ENCODE peak calls at places on chromosomes 5 and 9, in eight cellular contexts. One of them, this sample, is unnamed.

GRCh38 chr5:1886634-1887399 is 4.1 kb upstream of the IRX4 start:
- DNase-seq in colonic mucosa: no peak
- DNase-seq in fibroblast of lung: no peak
- DNase-seq in heart right ventricle: no peak
- DNase-seq in sigmoid colon: no peak
- DNase-seq in PC-3: no peak
- DNase-seq in tibial artery: no peak
- DNase-seq in uterus: no peak
- DNase-seq in this sample: no peak

GRCh38 chr5:151432210-151432609 is 15.2 kb upstream of the SLC36A1 start:
- DNase-seq in fibroblast of lung: no peak
- DNase-seq in tibial artery: no peak
- DNase-seq in uterus: no peak
- DNase-seq in sigmoid colon: no peak
- DNase-seq in PC-3: no peak
- DNase-seq in colonic mucosa: no peak
- DNase-seq in heart right ventricle: no peak
- DNase-seq in this sample: no peak

GRCh38 chr5:158958048-158958994 is 141.4 kb downstream of the EBF1 start:
- DNase-seq in uterus: no peak
- DNase-seq in colonic mucosa: no peak
- DNase-seq in tibial artery: no peak
- DNase-seq in PC-3: no peak
- DNase-seq in heart right ventricle: no peak
- DNase-seq in fibroblast of lung: no peak
- DNase-seq in sigmoid colon: no peak
- DNase-seq in this sample: no peak

GRCh38 chr9:105415344-105415980 is 32.4 kb upstream of the FSD1L start:
- DNase-seq in tibial artery: no peak
- DNase-seq in sigmoid colon: peak; percentile 75
- DNase-seq in colonic mucosa: peak; percentile 72
- DNase-seq in fibroblast of lung: peak; percentile 34
- DNase-seq in heart right ventricle: peak; percentile 45
- DNase-seq in uterus: peak; percentile 56
- DNase-seq in PC-3: peak; percentile 56
- DNase-seq in this sample: no peak

GRCh38 chr9:121350993-121351561 is 19.0 kb downstream of the STOM start:
- DNase-seq in PC-3: peak; percentile 72
- DNase-seq in sigmoid colon: peak; percentile 86
- DNase-seq in uterus: peak; percentile 63
- DNase-seq in tibial artery: peak; percentile 83
- DNase-seq in fibroblast of lung: peak; percentile 87
- DNase-seq in colonic mucosa: peak; percentile 82
- DNase-seq in heart right ventricle: peak; percentile 89
- DNase-seq in this sample: peak; percentile 62

GRCh38 chr9:99505915-99506314 is 283.8 kb downstream of the SEC61B start:
- DNase-seq in fibroblast of lung: peak; percentile 3
- DNase-seq in sigmoid colon: no peak
- DNase-seq in tibial artery: no peak
- DNase-seq in PC-3: no peak
- DNase-seq in colonic mucosa: no peak
- DNase-seq in uterus: no peak
- DNase-seq in heart right ventricle: no peak
- DNase-seq in this sample: no peak

GRCh38 chr5:114185274-114185673 is 176.6 kb upstream of the KCNN2 start:
- DNase-seq in colonic mucosa: no peak
- DNase-seq in fibroblast of lung: no peak
- DNase-seq in uterus: no peak
- DNase-seq in PC-3: peak; percentile 40
- DNase-seq in heart right ventricle: peak; percentile 66
- DNase-seq in sigmoid colon: no peak
- DNase-seq in tibial artery: no peak
- DNase-seq in this sample: no peak

GRCh38 chr5:173792781-173793547 is 95.2 kb upstream of the CPEB4 start:
- DNase-seq in tibial artery: peak; percentile 13
- DNase-seq in uterus: no peak
- DNase-seq in heart right ventricle: no peak
- DNase-seq in sigmoid colon: no peak
- DNase-seq in PC-3: peak; percentile 23
- DNase-seq in fibroblast of lung: no peak
- DNase-seq in colonic mucosa: no peak
- DNase-seq in this sample: no peak

GRCh38 chr9:331197-331596 is 116.5 kb downstream of the DOCK8 start:
- DNase-seq in fibroblast of lung: no peak
- DNase-seq in tibial artery: no peak
- DNase-seq in heart right ventricle: no peak
- DNase-seq in uterus: no peak
- DNase-seq in PC-3: no peak
- DNase-seq in colonic mucosa: no peak
- DNase-seq in sigmoid colon: no peak
- DNase-seq in this sample: no peak

GRCh38 chr9:19451240-19452087 is 42.7 kb downstream of the ACER2 start:
- DNase-seq in fibroblast of lung: no peak
- DNase-seq in uterus: no peak
- DNase-seq in tibial artery: no peak
- DNase-seq in colonic mucosa: no peak
- DNase-seq in sigmoid colon: no peak
- DNase-seq in PC-3: no peak
- DNase-seq in heart right ventricle: no peak
- DNase-seq in this sample: no peak

GRCh38 chr9:85192750-85193149 is 523.2 kb downstream of the NTRK2 start:
- DNase-seq in tibial artery: no peak
- DNase-seq in PC-3: no peak
- DNase-seq in heart right ventricle: no peak
- DNase-seq in fibroblast of lung: no peak
- DNase-seq in sigmoid colon: no peak
- DNase-seq in colonic mucosa: no peak
- DNase-seq in uterus: no peak
- DNase-seq in this sample: no peak

GRCh38 chr9:111305914-111306313 is 24.1 kb downstream of the OR2K2 start:
- DNase-seq in fibroblast of lung: no peak
- DNase-seq in sigmoid colon: no peak
- DNase-seq in heart right ventricle: no peak
- DNase-seq in colonic mucosa: no peak
- DNase-seq in uterus: no peak
- DNase-seq in tibial artery: no peak
- DNase-seq in PC-3: no peak
- DNase-seq in this sample: no peak

GRCh38 chr5:59460368-59461153 is 433.0 kb downstream of the PDE4D start:
- DNase-seq in fibroblast of lung: no peak
- DNase-seq in uterus: no peak
- DNase-seq in PC-3: no peak
- DNase-seq in colonic mucosa: no peak
- DNase-seq in tibial artery: no peak
- DNase-seq in heart right ventricle: peak; percentile 6
- DNase-seq in sigmoid colon: no peak
- DNase-seq in this sample: no peak

GRCh38 chr5:9621379-9621903 is 8.7 kb downstream of the TAS2R1 start:
- DNase-seq in uterus: no peak
- DNase-seq in colonic mucosa: no peak
- DNase-seq in fibroblast of lung: peak; percentile 74
- DNase-seq in PC-3: no peak
- DNase-seq in tibial artery: no peak
- DNase-seq in sigmoid colon: no peak
- DNase-seq in heart right ventricle: no peak
- DNase-seq in this sample: no peak

DNA sequence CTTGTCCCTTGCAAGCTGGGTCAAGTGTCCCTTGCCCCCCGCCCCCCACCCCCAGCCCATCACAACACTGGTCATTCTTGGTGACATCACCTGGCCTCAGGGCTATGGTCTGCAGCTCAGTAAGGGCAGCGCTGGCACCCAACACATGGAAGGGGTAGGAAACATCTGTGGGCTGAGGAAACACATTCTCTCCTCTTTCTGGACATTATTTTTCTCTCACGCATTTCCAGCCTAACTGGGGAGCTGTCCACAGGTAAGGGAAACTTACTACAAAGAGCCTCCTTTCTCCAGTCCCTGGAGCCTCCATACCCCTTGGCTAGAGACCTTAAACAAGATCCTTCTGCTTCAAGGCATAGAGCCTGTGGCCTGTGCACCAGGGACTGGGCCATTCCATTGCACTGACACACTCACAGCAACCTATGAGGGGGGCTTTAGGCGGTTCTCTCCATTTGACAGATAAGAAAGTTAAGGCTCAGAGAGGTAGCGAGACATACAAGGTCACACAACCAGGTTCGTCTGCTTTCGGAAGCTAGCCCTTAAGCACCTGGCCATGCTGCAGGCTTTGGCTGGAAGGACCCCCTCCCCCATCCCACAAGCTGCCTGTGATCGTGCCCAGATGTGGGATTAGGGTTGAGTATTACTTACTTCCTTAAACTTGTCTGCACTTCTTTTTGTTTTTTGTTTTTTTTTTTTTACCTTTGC is 40.7 kb downstream of the CXXC5 start:
- DNase-seq in colonic mucosa: no peak
- DNase-seq in sigmoid colon: no peak
- DNase-seq in tibial artery: no peak
- DNase-seq in PC-3: no peak
- DNase-seq in fibroblast of lung: no peak
- DNase-seq in heart right ventricle: no peak
- DNase-seq in uterus: no peak
- DNase-seq in this sample: no peak
- H3K4me1 ChIP-seq in colonic mucosa: peaks cover 8% of the 10 kb centered on the region
- H3K4me1 ChIP-seq in sigmoid colon: peaks cover 26% of the 10 kb centered on the region
- H3K4me1 ChIP-seq in tibial artery: peaks cover 64% of the 10 kb centered on the region
- H3K4me1 ChIP-seq in PC-3: no peaks in the 10 kb centered on the region
- H3K4me1 ChIP-seq in fibroblast of lung: no peaks in the 10 kb centered on the region
- H3K4me1 ChIP-seq in heart right ventricle: peaks cover 20% of the 10 kb centered on the region
- H3K4me1 ChIP-seq in uterus: peaks cover 21% of the 10 kb centered on the region
- H3K4me1 ChIP-seq in this sample: peaks cover 17% of the 10 kb centered on the region

DNA sequence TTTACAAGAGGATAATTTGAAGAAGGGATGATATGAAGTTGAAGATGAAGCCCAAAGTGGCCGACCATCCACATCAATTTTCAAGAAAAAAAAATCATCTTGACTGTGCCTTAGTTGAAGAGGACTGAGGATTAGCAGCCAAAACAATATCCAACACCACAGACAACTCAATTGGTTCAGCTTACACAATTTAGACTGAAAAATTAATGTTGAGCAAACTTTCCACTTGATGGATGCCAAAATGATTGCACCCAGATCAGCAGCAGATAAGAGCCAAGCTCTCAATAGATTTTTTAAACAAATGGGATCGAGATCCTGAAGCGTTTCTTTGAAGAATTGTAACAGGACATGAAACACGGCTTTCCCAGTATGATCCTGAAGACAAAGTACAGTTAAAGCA is 163.2 kb downstream of the GADD45G start:
- DNase-seq in fibroblast of lung: no peak
- DNase-seq in colonic mucosa: no peak
- DNase-seq in PC-3: no peak
- DNase-seq in sigmoid colon: no peak
- DNase-seq in tibial artery: no peak
- DNase-seq in uterus: no peak
- DNase-seq in heart right ventricle: no peak
- DNase-seq in this sample: no peak
- H3K27ac ChIP-seq in fibroblast of lung: no peak overlapping the region
- H3K27ac ChIP-seq in colonic mucosa: no peak overlapping the region
- H3K27ac ChIP-seq in PC-3: no peak overlapping the region
- H3K27ac ChIP-seq in sigmoid colon: no peak overlapping the region
- H3K27ac ChIP-seq in tibial artery: no peak overlapping the region
- H3K27ac ChIP-seq in uterus: peak overlapping the region; percentile 59
- H3K27ac ChIP-seq in heart right ventricle: no peak overlapping the region
- H3K27ac ChIP-seq in this sample: no peak overlapping the region

GRCh38 chr9:93267091-93267541 is 83.2 kb downstream of the WNK2 start:
- DNase-seq in fibroblast of lung: no peak
- DNase-seq in tibial artery: peak; percentile 54
- DNase-seq in uterus: no peak
- DNase-seq in heart right ventricle: no peak
- DNase-seq in colonic mucosa: peak; percentile 24
- DNase-seq in PC-3: no peak
- DNase-seq in sigmoid colon: peak; percentile 52
- DNase-seq in this sample: peak; percentile 5

GRCh38 chr9:93268551-93269314 is 84.8 kb downstream of the WNK2 start:
- DNase-seq in colonic mucosa: peak; percentile 87
- DNase-seq in fibroblast of lung: no peak
- DNase-seq in tibial artery: peak; percentile 41
- DNase-seq in PC-3: no peak
- DNase-seq in sigmoid colon: peak; percentile 46
- DNase-seq in uterus: no peak
- DNase-seq in heart right ventricle: no peak
- DNase-seq in this sample: peak; percentile 44

GRCh38 chr9:93266521-93267001 is 82.6 kb downstream of the WNK2 start:
- DNase-seq in fibroblast of lung: no peak
- DNase-seq in tibial artery: peak; percentile 46
- DNase-seq in PC-3: no peak
- DNase-seq in heart right ventricle: no peak
- DNase-seq in colonic mucosa: peak; percentile 15
- DNase-seq in uterus: no peak
- DNase-seq in sigmoid colon: peak; percentile 57
- DNase-seq in this sample: peak; percentile 19

GRCh38 chr9:93267681-93268505 is 84.0 kb downstream of the WNK2 start:
- DNase-seq in uterus: no peak
- DNase-seq in fibroblast of lung: no peak
- DNase-seq in heart right ventricle: no peak
- DNase-seq in tibial artery: peak; percentile 60
- DNase-seq in sigmoid colon: peak; percentile 59
- DNase-seq in colonic mucosa: peak; percentile 27
- DNase-seq in PC-3: no peak
- DNase-seq in this sample: peak; percentile 74

DNA sequence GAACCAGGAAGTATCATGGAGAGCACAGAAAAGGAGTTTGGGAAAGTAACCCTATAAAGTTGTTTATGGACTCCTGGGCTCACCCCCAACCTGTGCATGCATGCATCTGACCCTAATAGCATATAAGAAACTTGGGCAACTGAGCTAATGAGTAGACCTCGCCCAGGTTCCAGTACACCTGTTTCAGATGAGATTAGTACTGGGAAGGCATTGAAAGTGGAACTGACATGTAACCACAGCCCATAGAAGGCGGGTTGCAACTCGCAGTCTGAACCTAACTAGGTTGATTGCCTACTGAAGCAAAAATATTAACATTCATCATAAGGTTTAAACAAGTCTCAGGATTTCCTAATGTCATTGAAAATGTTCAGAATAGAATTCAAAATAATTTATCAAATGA is 87.0 kb downstream of the WNK2 start:
- DNase-seq in uterus: no peak
- DNase-seq in heart right ventricle: no peak
- DNase-seq in fibroblast of lung: no peak
- DNase-seq in tibial artery: no peak
- DNase-seq in PC-3: no peak
- DNase-seq in colonic mucosa: peak; percentile 19
- DNase-seq in sigmoid colon: no peak
- DNase-seq in this sample: no peak
- H3K4me1 ChIP-seq in uterus: no peaks in the 10 kb centered on the region
- H3K4me1 ChIP-seq in heart right ventricle: no peaks in the 10 kb centered on the region
- H3K4me1 ChIP-seq in fibroblast of lung: no peaks in the 10 kb centered on the region
- H3K4me1 ChIP-seq in tibial artery: no peaks in the 10 kb centered on the region
- H3K4me1 ChIP-seq in PC-3: no peaks in the 10 kb centered on the region
- H3K4me1 ChIP-seq in colonic mucosa: peaks cover 8% of the 10 kb centered on the region
- H3K4me1 ChIP-seq in sigmoid colon: no peaks in the 10 kb centered on the region
- H3K4me1 ChIP-seq in this sample: no peaks in the 10 kb centered on the region

DNA sequence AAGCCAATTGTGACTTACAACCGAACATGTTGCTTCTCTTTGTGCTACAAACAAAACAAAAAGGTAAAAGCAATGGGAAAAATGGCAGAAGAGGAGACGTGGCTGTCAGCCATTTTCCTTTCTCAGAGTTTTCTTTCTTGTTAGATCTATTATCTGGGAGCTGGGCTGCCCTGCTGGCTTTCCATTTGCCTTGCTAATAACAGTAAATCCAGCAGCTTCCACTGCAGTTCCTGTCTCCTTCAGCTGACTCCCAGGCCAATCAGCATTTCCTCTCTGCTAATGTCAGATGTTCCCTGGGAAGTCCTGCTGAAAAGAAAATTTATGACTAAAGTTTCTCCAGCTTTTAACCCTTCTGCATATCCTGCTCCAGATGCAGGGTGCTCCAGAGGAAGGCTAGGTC is 182.5 kb downstream of the MAPKAP1 start:
- DNase-seq in uterus: no peak
- DNase-seq in sigmoid colon: no peak
- DNase-seq in tibial artery: no peak
- DNase-seq in colonic mucosa: no peak
- DNase-seq in heart right ventricle: no peak
- DNase-seq in fibroblast of lung: no peak
- DNase-seq in PC-3: no peak
- DNase-seq in this sample: no peak
- H3K27ac ChIP-seq in uterus: no peak overlapping the region
- H3K27ac ChIP-seq in sigmoid colon: no peak overlapping the region
- H3K27ac ChIP-seq in tibial artery: no peak overlapping the region
- H3K27ac ChIP-seq in colonic mucosa: no peak overlapping the region
- H3K27ac ChIP-seq in heart right ventricle: peak overlapping the region; percentile 56
- H3K27ac ChIP-seq in fibroblast of lung: no peak overlapping the region
- H3K27ac ChIP-seq in PC-3: no peak overlapping the region
- H3K27ac ChIP-seq in this sample: no peak overlapping the region

This sample was measured in left lung.